ENCODE peak calls at places on chromosomes 6 and 20, in six cellular contexts. M is heart right ventricle, B is upper lobe of right lung, E is fibroblast of lung, P is astrocyte, A is suprapubic skin. C is an unnamed sample.

GRCh38 chr20:15100506-15101160 is 763.2 kb upstream of the FLRT3 start:
- DNase-seq in E (no peak), P (no peak), B (no peak), M (no peak), A (no peak), C (no peak)

GRCh38 chr6:117167520-117168271 is 97.7 kb upstream of the VGLL2 start:
- DNase-seq in E (no peak), P (peak), B (no peak), M (no peak), A (no peak), C (no peak)

GRCh38 chr6:31720196-31720770 is 1.3 kb downstream of the LY6G6C start:
- DNase-seq in E (no peak), P (no peak), B (no peak), M (no peak), A (no peak), C (no peak)

GRCh38 chr6:158607411-158608170 is 37.0 kb downstream of the DYNLT1 start:
- DNase-seq in P (peak), M (no peak), B (no peak), A (no peak), E (peak), C (no peak)

GRCh38 chr20:40908311-40908710 is 120.3 kb upstream of the TOP1 start:
- DNase-seq in E (no peak), A (no peak), B (no peak), P (no peak), M (no peak), C (no peak)

GRCh38 chr6:46507426-46507825 is 16.2 kb upstream of the RCAN2 start:
- DNase-seq in B (no peak), P (no peak), A (no peak), M (no peak), E (no peak), C (no peak)

GRCh38 chr6:76702187-76702586 is 629.7 kb upstream of the IMPG1 start:
- DNase-seq in B (no peak), P (no peak), E (no peak), M (no peak), A (no peak), C (no peak)

GRCh38 chr6:111841822-111842221 is 31.4 kb downstream of the FYN start:
- DNase-seq in A (no peak), M (no peak), E (peak), P (peak), B (no peak), C (no peak)

GRCh38 chr6:43878127-43878634 is 108.2 kb downstream of the VEGFA start:
- DNase-seq in P (no peak), B (no peak), M (no peak), E (no peak), A (no peak), C (no peak)

GRCh38 chr20:4835244-4836177 is 113.8 kb downstream of the PRND start:
- DNase-seq in M (peak), A (no peak), B (no peak), E (peak), P (peak), C (no peak)
- H3K27ac ChIP-seq in M (no peak), A (no peak), B (no peak), E (no peak), P (no peak), C (no peak)

GRCh38 chr6:23417133-23417532 is 708.9 kb upstream of the NRSN1 start:
- DNase-seq in M (no peak), A (no peak), E (no peak), B (no peak), P (no peak), C (no peak)
- TF ChIP-seq CTCF in M (no peak), A (no peak), E (no peak), B (no peak), P (no peak), C (no peak)

GRCh38 chr6:168537485-168537884 is 96.5 kb downstream of the SMOC2 start:
- DNase-seq in P (no peak), B (no peak), A (no peak), M (no peak), E (no peak), C (no peak)

GRCh38 chr6:168535711-168536110 is 94.7 kb downstream of the SMOC2 start:
- DNase-seq in P (no peak), A (no peak), M (no peak), E (no peak), B (no peak), C (no peak)

GRCh38 chr6:168534265-168534664 is 93.3 kb downstream of the SMOC2 start:
- DNase-seq in A (no peak), P (no peak), E (no peak), M (peak), B (no peak), C (no peak)

GRCh38 chr6:168536665-168537249 is 95.8 kb downstream of the SMOC2 start:
- DNase-seq in A (no peak), B (no peak), P (no peak), M (no peak), E (no peak), C (no peak)

DNA sequence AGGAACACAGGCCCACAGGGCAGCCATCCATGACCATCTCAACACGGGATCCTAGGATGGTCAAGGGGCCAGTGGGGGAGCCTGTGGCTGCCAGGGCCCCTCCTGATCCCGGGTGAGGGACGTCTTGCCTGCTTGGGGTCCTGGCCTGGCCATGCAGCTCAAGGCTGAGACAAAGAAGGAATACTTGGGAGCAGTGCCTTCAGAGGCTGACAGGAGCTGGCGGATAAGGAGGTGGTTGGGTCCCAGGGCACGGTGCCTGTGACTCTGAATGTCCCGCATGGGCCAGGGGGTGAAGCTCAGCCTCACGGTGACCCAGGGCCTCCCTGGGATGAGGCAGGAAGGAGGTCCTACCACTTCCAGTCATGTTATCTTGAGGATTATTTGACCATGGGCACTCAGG is 95.2 kb downstream of the SMOC2 start:
- DNase-seq in E (no peak), M (no peak), A (no peak), B (no peak), P (no peak), C (no peak)
- H3K27ac ChIP-seq in E (no peak), M (no peak), A (no peak), B (no peak), P (no peak), C (no peak)

GRCh38 chr20:64222273-64222672 is 33.3 kb upstream of the PCMTD2 start:
- DNase-seq in E (peak), M (peak), P (peak), A (no peak), B (no peak), C (no peak)

GRCh38 chr20:64224344-64225165 is 31.0 kb upstream of the PCMTD2 start:
- DNase-seq in B (no peak), A (no peak), M (no peak), E (peak), P (peak), C (peak)

GRCh38 chr20:64225166-64225595 is 30.4 kb upstream of the PCMTD2 start:
- DNase-seq in M (no peak), A (no peak), B (no peak), E (no peak), P (no peak), C (no peak)

GRCh38 chr20:64222851-64223525 is 32.6 kb upstream of the PCMTD2 start:
- DNase-seq in M (no peak), A (no peak), B (no peak), P (peak), E (no peak), C (no peak)

GRCh38 chr20:64223526-64224067 is 32.0 kb upstream of the PCMTD2 start:
- DNase-seq in M (peak), P (peak), E (peak), A (no peak), B (no peak), C (no peak)
- TF ChIP-seq CTCF in M (peak), P (peak), E (peak), A (no peak), B (no peak), C (peak)

DNA sequence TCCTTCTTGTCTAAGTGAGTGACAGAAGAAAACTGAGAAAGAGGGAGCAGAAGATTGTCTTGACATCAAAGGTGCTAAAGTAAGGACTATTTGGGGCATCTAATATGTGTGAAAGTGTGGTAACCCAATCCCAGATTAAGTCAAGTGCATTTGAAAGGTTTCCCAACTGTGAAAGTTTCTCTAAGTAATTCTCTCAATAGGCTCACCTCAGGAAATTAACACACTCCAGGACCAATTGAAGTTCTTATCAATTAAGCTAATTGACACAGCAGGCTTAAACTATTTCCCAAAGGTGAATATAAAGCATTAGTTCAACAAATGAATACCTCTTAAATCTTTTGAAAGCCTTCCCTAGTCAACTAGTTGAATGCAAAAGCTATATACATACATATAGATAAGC is 212.8 kb upstream of the FUT9 start:
- DNase-seq in M (no peak), A (no peak), E (no peak), P (no peak), B (no peak), C (no peak)
- H3K27ac ChIP-seq in M (no peak), A (no peak), E (no peak), P (no peak), B (no peak), C (no peak)

GRCh38 chr6:152598421-152598820 is 38.7 kb downstream of the SYNE1 start:
- DNase-seq in P (no peak), A (no peak), E (no peak), B (no peak), M (no peak), C (no peak)

GRCh38 chr6:152598858-152599537 is 38.2 kb downstream of the SYNE1 start:
- DNase-seq in P (no peak), B (no peak), E (no peak), A (no peak), M (no peak), C (no peak)

GRCh38 chr6:152596706-152597105 is 40.5 kb downstream of the SYNE1 start:
- DNase-seq in B (no peak), E (no peak), A (no peak), M (no peak), P (no peak), C (no peak)

GRCh38 chr6:152594726-152595125 is 42.4 kb downstream of the SYNE1 start:
- DNase-seq in P (no peak), A (no peak), E (no peak), B (no peak), M (no peak), C (no peak)

DNA sequence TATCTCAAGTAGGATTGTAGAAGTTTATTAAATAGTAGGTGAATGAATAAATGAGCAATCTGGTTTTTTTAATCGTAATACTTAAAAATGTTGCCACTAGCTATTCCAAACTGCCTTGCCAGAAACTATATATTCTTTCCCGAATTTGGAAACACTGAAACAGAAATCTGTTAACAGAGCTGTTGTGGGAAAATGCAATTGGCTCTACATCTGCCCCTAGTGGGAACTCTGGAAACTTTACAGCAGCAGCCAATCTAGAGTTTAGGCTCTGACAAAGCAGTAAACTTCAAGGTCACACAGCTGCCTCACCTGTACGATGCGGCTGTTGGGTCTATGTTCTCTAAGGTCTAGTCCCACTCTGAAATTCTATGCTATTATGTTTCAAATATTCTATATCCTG is 41.7 kb downstream of the SYNE1 start:
- DNase-seq in B (no peak), A (no peak), E (no peak), P (no peak), M (no peak), C (no peak)
- TF ChIP-seq CTCF in B (peak), A (no peak), E (peak), P (peak), M (peak), C (peak)